ENCODE peak calls at places on chromosomes 6 and 20, in four cellular contexts. S, M, I and X are unnamed samples.

GRCh38 chr20:41747226-41747625 is 129.0 kb upstream of the CHD6 start:
- DNase-seq in S (no peak), M (no peak), I (no peak), X (no peak)

GRCh38 chr6:118719351-118720124 is 68.1 kb upstream of the CEP85L start:
- DNase-seq in S (no peak), M (no peak), I (peak), X (no peak)

GRCh38 chr20:3632311-3633004 is 30.7 kb downstream of the GFRA4 start:
- DNase-seq in S (no peak), M (no peak), I (no peak), X (no peak)

GRCh38 chr20:5741089-5741488 is 9.1 kb upstream of the SHLD1 start:
- DNase-seq in S (no peak), M (no peak), I (no peak), X (peak)

GRCh38 chr6:31968326-31968725 is 3.6 kb downstream of the DXO start:
- DNase-seq in S (no peak), M (no peak), I (no peak), X (no peak)

GRCh38 chr20:33791959-33792597 is 19.1 kb upstream of the CHMP4B start:
- DNase-seq in S (peak), M (no peak), I (peak), X (peak)

GRCh38 chr20:48126227-48126740 is 341.0 kb upstream of the SULF2 start:
- DNase-seq in S (no peak), M (no peak), I (no peak), X (no peak)

GRCh38 chr6:149723771-149724417 is 6.0 kb upstream of the LATS1 start:
- DNase-seq in S (peak), M (no peak), I (peak), X (peak)

GRCh38 chr6:158184598-158184997 is 16.4 kb downstream of the GTF2H5 start:
- DNase-seq in S (no peak), M (no peak), I (no peak), X (no peak)

GRCh38 chr6:158191032-158191431 is 22.9 kb downstream of the GTF2H5 start:
- DNase-seq in S (no peak), M (no peak), I (no peak), X (no peak)

GRCh38 chr6:158191769-158192168 is 23.6 kb downstream of the GTF2H5 start:
- DNase-seq in S (no peak), M (no peak), I (no peak), X (no peak)

GRCh38 chr6:158188591-158188990 is 20.4 kb downstream of the GTF2H5 start:
- DNase-seq in S (no peak), M (no peak), I (no peak), X (no peak)

GRCh38 chr6:158185729-158186456 is 17.7 kb downstream of the GTF2H5 start:
- DNase-seq in S (no peak), M (no peak), I (no peak), X (no peak)
- TF ChIP-seq SPI1 in S (no peak), M (no peak), I (no peak), X (no peak)

GRCh38 chr6:13526718-13527668 is 39.6 kb upstream of the GFOD1 start:
- DNase-seq in S (peak), M (peak), I (peak), X (no peak)
- TF ChIP-seq SPI1 in S (peak), M (peak), I (peak), X (no peak)

GRCh38 chr6:147205690-147206600 is 1.7 kb downstream of the STXBP5 start:
- DNase-seq in S (no peak), M (no peak), I (no peak), X (peak)
- TF ChIP-seq SPI1 in S (no peak), M (no peak), I (no peak), X (no peak)

GRCh38 chr6:25907475-25908014 is 22.9 kb downstream of the SLC17A2 start:
- DNase-seq in S (no peak), M (no peak), I (no peak), X (no peak)
- TF ChIP-seq SPI1 in S (no peak), M (no peak), I (no peak), X (no peak)

GRCh38 chr6:167995731-167996151 is 1.7 kb upstream of the KIF25 start:
- DNase-seq in S (no peak), M (no peak), I (no peak), X (no peak)
- TF ChIP-seq SPI1 in S (no peak), M (no peak), I (no peak), X (no peak)

DNA sequence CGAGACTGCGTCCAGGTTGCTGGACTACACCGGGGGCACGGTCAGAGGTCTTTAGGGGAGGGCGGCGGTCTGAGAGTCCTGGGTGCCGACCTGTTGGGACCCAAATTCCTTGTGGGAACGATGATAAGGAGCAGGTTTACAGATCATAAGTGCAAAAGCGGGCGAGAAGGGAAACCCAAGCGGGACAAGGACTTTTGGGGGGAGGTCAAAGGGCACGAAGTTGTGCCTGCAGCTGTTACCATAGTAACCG is 350 bp upstream of the GNL1 start:
- DNase-seq in S (peak), M (no peak), I (peak), X (peak)
- TF ChIP-seq SPI1 in S (no peak), M (no peak), I (no peak), X (no peak)

GRCh38 chr20:21129861-21130260 is 4.0 kb downstream of the KIZ start:
- DNase-seq in S (no peak), M (no peak), I (no peak), X (no peak)

GRCh38 chr20:21127201-21127981 is 1.5 kb downstream of the KIZ start:
- DNase-seq in S (no peak), M (no peak), I (no peak), X (no peak)

GRCh38 chr20:21124190-21124589 is 1.7 kb upstream of the KIZ start:
- DNase-seq in S (no peak), M (no peak), I (no peak), X (no peak)

GRCh38 chr20:21125849-21126840 is at the start of gene KIZ:
- DNase-seq in S (peak), M (peak), I (peak), X (peak)

DNA sequence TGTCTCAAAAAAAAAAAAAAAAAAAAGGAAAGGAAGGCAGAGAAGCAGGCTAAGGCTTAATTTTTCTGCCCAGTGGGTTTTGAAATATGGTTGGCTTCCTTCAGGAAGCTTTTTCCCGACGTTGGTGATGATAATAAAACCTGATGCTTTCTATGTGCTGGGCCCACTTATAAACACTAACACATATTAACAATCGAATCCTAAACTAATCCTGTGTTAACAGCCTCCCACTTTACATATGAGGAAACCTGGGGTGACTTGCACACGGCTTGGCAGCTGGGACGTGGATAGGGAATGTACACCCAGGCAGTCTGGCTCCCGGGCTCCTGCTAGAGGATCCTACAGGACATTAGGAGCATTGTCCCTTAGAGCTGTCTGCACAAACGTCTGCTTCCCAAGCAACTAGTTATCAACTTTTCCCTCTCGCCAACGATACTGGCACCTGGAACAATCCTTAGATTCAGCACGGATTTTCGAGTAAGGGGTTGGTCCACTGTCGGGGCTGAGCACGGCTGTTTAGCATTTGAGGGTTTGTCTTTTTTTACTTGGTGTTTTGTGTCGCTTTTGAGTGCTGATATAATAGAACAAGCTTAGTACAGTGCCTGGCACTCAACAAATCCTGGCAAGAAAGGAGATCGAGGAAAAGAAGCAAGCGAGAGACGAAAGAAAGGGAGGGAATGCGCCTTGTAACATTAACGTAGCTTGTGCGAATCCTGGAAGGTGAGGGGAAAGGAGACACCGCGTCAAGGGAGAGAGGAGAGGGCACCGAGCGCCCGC is 622 bp upstream of the KIZ start:
- DNase-seq in S (no peak), M (no peak), I (no peak), X (no peak)
- TF ChIP-seq SPI1 in S (no peak), M (no peak), I (no peak), X (no peak)